ENCODE peak calls at places on chromosome 17, in five cellular contexts. J is ascending aorta, P is RWPE1, G is HCT116, D is testis. A is an unnamed sample.

GRCh38 chr17:65668211-65668610 is 106.8 kb upstream of the AXIN2 start:
- DNase-seq in J (no peak), P (no peak), G (no peak), D (no peak), A (no peak)

GRCh38 chr17:61862105-61862574 is 1.2 kb downstream of the BRIP1 start:
- DNase-seq in J (no peak), P (peak), G (no peak), D (no peak), A (no peak)

GRCh38 chr17:67488768-67489167 is 111.7 kb downstream of the PITPNC1 start:
- DNase-seq in J (no peak), P (no peak), G (no peak), D (no peak), A (no peak)

GRCh38 chr17:68886401-68886800 is 68.8 kb downstream of the ABCA8 start:
- DNase-seq in J (no peak), P (no peak), G (no peak), D (no peak), A (no peak)

GRCh38 chr17:42403150-42403549 is 14.9 kb upstream of the STAT3 start:
- DNase-seq in J (no peak), P (no peak), G (no peak), D (no peak), A (no peak)

GRCh38 chr17:75877752-75878173 is 618 bp downstream of the TRIM47 start:
- DNase-seq in J (peak), P (peak), G (no peak), D (peak), A (peak)

GRCh38 chr17:57045868-57046671 is 39.0 kb upstream of the AKAP1 start:
- DNase-seq in J (peak), P (no peak), G (no peak), D (peak), A (peak)

GRCh38 chr17:83073389-83074063 is 5.9 kb upstream of the METRNL start:
- DNase-seq in J (no peak), P (peak), G (peak), D (peak), A (no peak)

GRCh38 chr17:40021471-40021961 is 6.3 kb downstream of the CSF3 start:
- DNase-seq in J (no peak), P (peak), G (no peak), D (no peak), A (peak)

GRCh38 chr17:30300803-30301202 is 9.1 kb upstream of the BLMH start:
- DNase-seq in J (no peak), P (no peak), G (no peak), D (no peak), A (no peak)

DNA sequence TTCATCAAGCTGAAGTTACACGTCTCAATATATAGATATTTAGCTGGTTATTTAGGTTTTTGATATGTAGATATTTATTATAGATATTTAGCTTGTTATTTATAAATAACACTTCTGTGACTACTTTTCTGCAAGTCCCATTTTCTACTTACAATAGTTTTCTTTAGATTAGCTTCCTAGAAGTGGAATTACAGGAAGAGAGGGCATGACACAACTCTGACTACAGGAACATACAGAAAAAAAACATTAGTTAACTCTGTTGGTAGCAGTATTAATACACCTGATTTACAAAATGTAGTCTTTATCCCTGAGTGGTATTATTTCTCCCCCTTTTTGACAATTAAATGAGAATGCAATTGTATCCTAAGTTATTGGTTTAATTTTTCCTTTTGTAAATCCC is 21.2 kb upstream of the CCL1 start:
- DNase-seq in J (no peak), P (no peak), G (no peak), D (no peak), A (no peak)
- H3K27ac ChIP-seq in J (no peak), P (no peak), G (no peak), D (no peak), A (no peak)

DNA sequence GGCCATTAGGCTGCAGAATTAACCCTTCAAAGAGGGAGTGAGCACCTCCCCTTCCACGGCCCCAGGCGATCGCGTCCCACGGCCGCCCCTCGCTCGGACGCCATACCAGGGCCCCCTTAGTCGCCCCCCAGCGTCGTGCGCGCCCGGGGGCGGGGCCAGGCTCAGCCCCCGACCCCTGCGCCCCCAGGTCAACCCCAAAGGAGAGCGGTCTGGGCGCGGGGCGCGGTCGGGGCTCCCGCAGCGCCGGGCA is 367 bp downstream of the ZBTB4 start:
- DNase-seq in J (no peak), P (no peak), G (no peak), D (no peak), A (no peak)
- H3K27ac ChIP-seq in J (peak), P (peak), G (peak), D (peak), A (peak)

DNA sequence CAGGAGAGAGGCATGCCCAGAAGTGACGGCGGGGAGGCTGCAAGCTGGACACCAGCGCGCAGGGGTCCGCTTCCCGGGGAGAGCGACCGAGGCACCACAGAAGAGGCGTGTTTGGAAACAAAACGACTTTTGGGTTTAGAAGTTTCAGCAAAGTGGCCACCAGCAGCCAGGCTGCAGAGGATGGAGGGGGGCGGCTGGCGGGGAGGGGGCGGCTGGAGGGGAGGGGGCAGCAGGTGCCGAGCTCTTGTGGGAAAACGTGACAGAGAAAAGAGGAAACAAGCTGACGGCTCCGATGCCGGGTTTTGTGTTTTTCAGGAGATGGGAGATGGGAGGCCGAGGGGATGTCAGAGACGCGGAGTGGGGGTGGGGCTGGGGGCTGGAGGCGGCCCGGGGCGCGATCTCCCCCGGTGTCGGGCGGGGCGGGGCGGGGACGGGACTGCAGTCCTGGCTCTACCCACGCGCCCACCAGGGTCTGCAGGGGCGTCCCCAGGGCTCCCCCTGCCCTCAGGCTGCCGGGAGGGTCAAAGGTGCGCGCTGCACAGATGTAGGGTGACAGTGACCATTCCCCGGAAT is 32.1 kb upstream of the RPH3AL start:
- DNase-seq in J (no peak), P (no peak), G (no peak), D (no peak), A (no peak)
- H3K27ac ChIP-seq in J (no peak), P (no peak), G (peak), D (no peak), A (peak)

DNA sequence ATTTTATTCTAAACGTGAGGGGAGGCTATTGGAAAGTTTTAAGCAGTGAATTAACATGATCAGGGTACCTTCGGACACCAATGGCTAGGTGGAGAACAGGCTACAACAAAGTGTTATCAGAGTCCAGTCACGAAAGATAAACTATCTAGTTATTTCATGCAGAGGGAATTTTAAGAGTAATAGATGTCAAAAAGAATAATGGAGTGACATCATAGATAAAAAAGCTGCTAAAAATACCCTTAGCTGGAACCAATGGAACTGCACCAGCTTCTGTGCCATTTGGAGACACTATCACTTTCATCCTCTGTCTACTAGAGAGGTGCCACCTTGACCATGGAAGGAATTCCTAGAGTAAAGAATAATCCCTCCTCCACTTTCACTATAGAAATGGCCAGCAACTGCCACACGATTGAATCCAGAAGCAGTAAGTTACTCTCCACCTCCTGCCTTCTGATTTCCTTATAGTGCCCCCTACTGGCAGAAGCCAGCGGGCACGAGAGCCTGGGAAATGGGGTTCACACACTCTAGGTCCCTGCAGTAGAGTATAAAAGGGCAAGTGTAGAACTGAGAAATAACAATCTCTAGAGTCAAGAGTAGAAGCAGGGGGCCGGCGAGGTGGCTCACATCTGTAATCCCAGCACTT is 2.8 kb upstream of the ALDH3A2 start:
- DNase-seq in J (peak), P (no peak), G (no peak), D (peak), A (peak)
- H3K27ac ChIP-seq in J (peak), P (no peak), G (peak), D (no peak), A (no peak)